ENCODE peak calls at places on chromosomes 13 and 19, in seven cellular contexts. V is IMR-90, B is tibial nerve, Q is vagina, K is suprapubic skin, P is heart left ventricle, L is ovary. N is an unnamed sample. For H3K4me1, the result is how much of the 10 kb centered on the place peaks cover.

GRCh38 chr13:107192289-107192688 is 624.4 kb upstream of the ARGLU1 start:
- DNase-seq in V (peak), B (no peak), Q (no peak), K (no peak), P (no peak), L (no peak), N (no peak)

GRCh38 chr19:10961763-10962536 is 1.1 kb downstream of the SMARCA4 start:
- DNase-seq in V (peak), B (no peak), Q (no peak), K (no peak), P (no peak), L (no peak), N (no peak)

GRCh38 chr13:25978961-25979360 is 72.9 kb downstream of the SHISA2 start:
- DNase-seq in V (no peak), B (no peak), Q (no peak), K (no peak), P (no peak), L (no peak), N (no peak)

GRCh38 chr19:48510421-48511268 is 990 bp downstream of the LMTK3 start:
- DNase-seq in V (peak), B (peak), Q (no peak), K (no peak), P (peak), L (peak), N (peak)

GRCh38 chr19:2550431-2551171 is 74.7 kb downstream of the GADD45B start:
- DNase-seq in V (no peak), B (no peak), Q (no peak), K (no peak), P (peak), L (no peak), N (no peak)

GRCh38 chr19:48004236-48004635 is 9.8 kb downstream of the ELSPBP1 start:
- DNase-seq in V (no peak), B (no peak), Q (peak), K (no peak), P (no peak), L (no peak), N (no peak)

GRCh38 chr19:1829958-1830357 is 17.9 kb upstream of the ATP8B3 start:
- DNase-seq in V (no peak), B (no peak), Q (no peak), K (no peak), P (no peak), L (no peak), N (no peak)

GRCh38 chr13:102977471-102977870 is 88.7 kb downstream of the SLC10A2 start:
- DNase-seq in V (no peak), B (no peak), Q (no peak), K (no peak), P (no peak), L (no peak), N (no peak)

GRCh38 chr13:60226507-60226906 is 62.8 kb upstream of the DIAPH3 start:
- DNase-seq in V (peak), B (no peak), Q (no peak), K (no peak), P (no peak), L (no peak), N (peak)

GRCh38 chr19:33446918-33447293 is 73.4 kb downstream of the CEBPG start:
- DNase-seq in V (no peak), B (no peak), Q (no peak), K (peak), P (no peak), L (no peak), N (no peak)

GRCh38 chr19:35228177-35228930 is at the start of gene FAM187B:
- DNase-seq in V (no peak), B (no peak), Q (peak), K (no peak), P (no peak), L (no peak), N (no peak)

GRCh38 chr19:50371914-50372475 is 4.3 kb upstream of the NR1H2 start:
- DNase-seq in V (no peak), B (no peak), Q (no peak), K (no peak), P (no peak), L (no peak), N (no peak)

DNA sequence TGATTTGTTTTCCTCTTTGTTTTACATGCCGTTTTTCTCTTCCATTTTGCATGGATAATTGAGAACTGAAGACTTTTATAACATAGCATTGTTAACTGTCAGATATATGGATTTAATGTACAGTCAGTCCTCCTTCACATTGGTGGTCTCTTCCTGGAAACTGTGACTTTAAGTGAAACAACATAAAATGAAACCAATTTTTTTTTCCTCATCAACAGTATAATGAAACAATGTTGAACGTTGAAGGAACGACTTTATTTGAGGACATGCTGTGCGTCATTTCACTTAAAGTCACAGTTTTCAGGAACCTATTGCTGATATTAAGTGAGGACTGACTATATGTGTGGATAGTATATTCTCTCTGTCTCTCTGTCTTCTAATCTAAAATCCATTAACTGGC is 54.7 kb downstream of the COG3 start:
- DNase-seq in V (no peak), B (no peak), Q (no peak), K (no peak), P (no peak), L (no peak), N (no peak)
- H3K4me1 ChIP-seq in V (under half), B (under half), Q (under half), K (under half), P (under half), L (under half), N (under half)

GRCh38 chr13:50713849-50714248 is 129.6 kb downstream of the DLEU7 start:
- DNase-seq in V (peak), B (no peak), Q (no peak), K (no peak), P (no peak), L (no peak), N (no peak)

GRCh38 chr13:50712469-50712868 is 131.0 kb downstream of the DLEU7 start:
- DNase-seq in V (no peak), B (no peak), Q (no peak), K (no peak), P (no peak), L (no peak), N (no peak)

GRCh38 chr13:50712882-50713281 is 130.6 kb downstream of the DLEU7 start:
- DNase-seq in V (no peak), B (no peak), Q (no peak), K (no peak), P (no peak), L (no peak), N (no peak)

GRCh38 chr13:50714886-50715285 is 128.6 kb downstream of the DLEU7 start:
- DNase-seq in V (no peak), B (no peak), Q (no peak), K (no peak), P (no peak), L (no peak), N (no peak)

DNA sequence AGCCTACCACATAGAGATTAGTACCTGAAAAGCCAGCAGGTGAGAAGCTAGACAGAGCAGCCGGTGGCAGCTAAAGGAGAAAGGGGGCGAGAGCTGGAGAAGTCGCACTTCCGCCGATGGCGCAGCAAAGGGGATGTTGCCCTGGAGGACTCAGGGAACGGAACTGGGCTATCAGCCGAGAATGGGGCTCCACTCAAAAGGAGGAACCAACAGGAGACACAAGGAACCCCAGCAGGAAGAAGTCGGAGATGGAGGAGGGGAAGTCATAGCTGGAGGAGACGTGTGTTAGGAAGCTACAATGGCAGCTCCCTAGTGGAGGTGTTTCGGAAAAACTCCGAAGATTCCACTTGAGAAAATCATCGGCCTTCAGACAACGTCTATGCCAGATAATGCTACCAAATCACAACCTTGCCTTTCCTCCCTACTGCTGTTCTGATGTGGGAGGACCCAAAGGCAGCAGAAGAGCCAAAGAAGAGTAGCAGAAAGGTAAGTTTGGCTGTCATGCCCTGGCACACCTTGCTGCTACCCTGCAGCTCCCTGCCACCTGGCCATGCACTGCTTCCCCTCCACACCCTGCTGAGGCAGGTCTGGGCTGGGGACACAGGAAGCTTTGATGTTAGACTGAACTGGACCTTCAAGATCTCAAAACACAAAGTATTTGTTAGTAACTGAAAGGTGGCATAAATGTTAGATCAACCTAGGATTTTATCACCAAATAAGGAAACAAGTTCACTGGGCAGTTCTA is 127.9 kb downstream of the DLEU7 start:
- DNase-seq in V (no peak), B (no peak), Q (no peak), K (peak), P (peak), L (no peak), N (peak)
- TF ChIP-seq POLR2A in V (no peak), B (no peak), Q (no peak), K (no peak), P (no peak), L (no peak), N (no peak)

GRCh38 chr19:6723738-6724137 is 3.3 kb upstream of the C3 start:
- DNase-seq in V (no peak), B (no peak), Q (no peak), K (no peak), P (no peak), L (no peak), N (no peak)
- H3K4me1 ChIP-seq in V (under half), B (half or more), Q (under half), K (under half), P (under half), L (under half), N (under half)

GRCh38 chr19:7928334-7928706 is 2.4 kb upstream of the CTXN1 start:
- DNase-seq in V (no peak), B (no peak), Q (no peak), K (peak), P (no peak), L (peak), N (no peak)

GRCh38 chr19:7927605-7928333 is 1.8 kb upstream of the CTXN1 start:
- DNase-seq in V (no peak), B (no peak), Q (no peak), K (peak), P (peak), L (peak), N (no peak)

GRCh38 chr19:7926021-7926726 is at the start of gene CTXN1:
- DNase-seq in V (no peak), B (peak), Q (no peak), K (peak), P (peak), L (peak), N (peak)

GRCh38 chr19:7925171-7925837 is 631 bp downstream of the CTXN1 start:
- DNase-seq in V (peak), B (no peak), Q (no peak), K (peak), P (peak), L (peak), N (peak)

DNA sequence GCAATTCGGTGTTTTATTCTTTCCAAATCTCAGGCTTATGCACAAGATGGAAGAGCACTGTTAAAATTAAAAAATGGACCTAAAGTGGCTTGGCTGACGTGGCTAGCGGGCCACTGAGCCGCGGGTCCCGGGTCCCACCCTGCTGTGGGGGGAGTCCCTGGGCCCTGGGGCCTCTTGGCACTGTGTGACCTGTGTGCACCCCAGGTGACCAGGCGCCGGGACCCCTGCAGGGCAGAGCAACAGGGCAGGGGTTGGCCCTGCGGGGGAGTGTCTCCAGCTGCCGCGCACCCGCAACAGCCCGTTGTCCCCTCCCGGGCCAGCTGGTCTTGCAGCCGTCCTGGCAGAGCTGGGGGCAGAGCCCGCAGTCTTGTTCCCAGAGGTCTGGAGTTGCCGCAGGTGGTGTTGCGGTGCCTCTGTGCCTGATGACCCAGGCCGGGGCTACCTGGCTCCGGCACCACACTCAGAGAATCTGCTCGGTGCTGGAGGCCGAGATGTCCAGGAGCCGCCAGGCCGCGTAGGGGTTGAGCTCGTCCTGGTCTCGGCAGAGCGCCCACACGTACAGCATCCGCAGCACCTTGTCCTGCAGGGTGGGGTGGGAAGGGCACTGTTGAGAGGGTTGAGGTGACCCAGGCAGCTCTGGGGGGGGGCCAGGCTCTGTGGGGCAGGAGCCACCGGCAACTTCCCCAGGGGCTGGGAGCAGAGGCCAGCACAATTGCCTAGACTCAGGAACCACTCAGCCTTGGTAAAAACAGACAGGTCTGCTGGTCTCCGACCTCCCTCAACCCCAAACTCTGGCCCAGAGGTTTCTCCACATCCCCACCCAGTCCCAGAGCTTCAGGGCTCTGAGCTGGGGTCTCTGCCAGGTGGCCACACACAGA is 1.0 kb upstream of the CTXN1 start:
- DNase-seq in V (no peak), B (no peak), Q (no peak), K (peak), P (peak), L (peak), N (no peak)
- TF ChIP-seq POLR2A in V (no peak), B (no peak), Q (no peak), K (no peak), P (no peak), L (no peak), N (no peak)

DNA sequence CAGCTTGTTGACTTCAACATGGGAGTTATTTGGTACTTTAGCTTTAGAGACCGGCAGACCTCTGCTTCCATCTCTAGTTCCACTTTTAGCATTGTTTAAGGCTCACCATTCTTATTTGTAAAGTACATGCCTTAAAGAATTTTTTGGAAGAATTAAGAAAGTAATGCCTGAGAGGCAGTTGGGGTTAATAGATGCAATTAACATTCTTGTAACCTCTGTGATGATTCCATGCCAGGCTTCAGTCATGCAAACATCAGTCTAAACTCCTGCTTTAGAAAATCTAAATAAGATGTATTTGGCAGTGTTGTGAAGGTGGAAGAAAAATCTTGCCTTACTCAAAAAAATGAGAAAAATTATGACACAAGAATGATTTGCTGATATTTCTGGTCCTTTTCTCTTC is 79.9 kb upstream of the UBAC2 start:
- DNase-seq in V (no peak), B (no peak), Q (no peak), K (no peak), P (no peak), L (no peak), N (no peak)
- H3K4me1 ChIP-seq in V (under half), B (under half), Q (under half), K (under half), P (under half), L (under half), N (under half)

N was measured in testis.